ENCODE peak calls at places on chromosome 16, in ten cellular contexts. K, Q, Z, A, Y, J, M, U, E and W are unnamed samples.

GRCh38 chr16:81265658-81266451 is 27.4 kb downstream of the BCO1 start:
- DNase-seq in A (peak; percentile 84), Q (no peak), Z (no peak), Y (no peak), U (peak; percentile 10), J (no peak), M (no peak), E (peak; percentile 19), K (peak; percentile 84), W (no peak)

GRCh38 chr16:86354641-86355040 is 155.7 kb upstream of the FOXF1 start:
- DNase-seq in K (no peak), E (no peak), M (no peak), A (no peak), Q (no peak), Y (no peak), Z (no peak), J (no peak), U (no peak), W (peak; percentile 63)

GRCh38 chr16:75061677-75062076 is 54.9 kb downstream of the LDHD start:
- DNase-seq in A (no peak), Q (no peak), U (no peak), Y (no peak), K (no peak), Z (no peak), E (no peak), J (no peak), M (no peak), W (no peak)

GRCh38 chr16:74279266-74279665 is 17.3 kb upstream of the PSMD7 start:
- DNase-seq in E (no peak), Y (no peak), Z (no peak), U (no peak), J (no peak), Q (no peak), M (no peak), K (no peak), A (no peak), W (no peak)

GRCh38 chr16:11036040-11036439 is 91.7 kb downstream of the CLEC16A start:
- DNase-seq in A (no peak), Z (no peak), K (no peak), U (no peak), J (no peak), Y (no peak), M (no peak), E (no peak), Q (no peak), W (no peak)

GRCh38 chr16:81543571-81543970 is 99.0 kb downstream of the CMIP start:
- DNase-seq in U (no peak), Z (no peak), A (no peak), K (no peak), Y (no peak), M (no peak), J (no peak), Q (no peak), E (no peak), W (no peak)

GRCh38 chr16:88961031-88961430 is 16.0 kb downstream of the CBFA2T3 start:
- DNase-seq in Z (no peak), E (no peak), Q (no peak), K (no peak), U (no peak), J (no peak), Y (no peak), A (no peak), M (no peak), W (no peak)

GRCh38 chr16:15607700-15608396 is 35.1 kb downstream of the MARF1 start:
- DNase-seq in M (no peak), Q (no peak), A (peak; percentile 56), Z (no peak), E (no peak), U (no peak), J (no peak), K (no peak), Y (no peak), W (peak; percentile 36)

GRCh38 chr16:64012166-64012565 is 1109.7 kb downstream of the CDH11 start:
- DNase-seq in A (no peak), K (no peak), M (no peak), U (no peak), Y (no peak), J (no peak), Q (no peak), Z (no peak), E (no peak), W (no peak)

GRCh38 chr16:12393208-12393607 is 410.5 kb downstream of the CPPED1 start:
- DNase-seq in K (no peak), M (no peak), Z (no peak), J (no peak), E (no peak), A (no peak), Y (no peak), Q (no peak), U (no peak), W (no peak)

GRCh38 chr16:81170824-81171223 is 67.7 kb upstream of the BCO1 start:
- DNase-seq in K (no peak), A (no peak), Y (no peak), J (no peak), M (no peak), E (no peak), Q (no peak), U (no peak), Z (no peak), W (no peak)

GRCh38 chr16:49557070-49557446 is 183.5 kb downstream of the C16orf78 start:
- DNase-seq in Q (no peak), A (no peak), K (no peak), Y (no peak), J (no peak), E (no peak), U (no peak), M (no peak), Z (no peak), W (peak; percentile 93)

GRCh38 chr16:70421473-70422311 is 17.2 kb downstream of the ST3GAL2 start:
- DNase-seq in M (no peak), K (no peak), Z (no peak), A (no peak), E (no peak), Y (no peak), Q (no peak), U (no peak), J (no peak), W (no peak)

GRCh38 chr16:27450836-27451341 is 48.9 kb downstream of the IL21R start:
- DNase-seq in K (no peak), J (no peak), M (no peak), Y (no peak), A (no peak), Q (peak; percentile 52), E (no peak), Z (peak; percentile 10), U (no peak), W (no peak)

GRCh38 chr16:49855822-49856740 is at the start of gene ZNF423:
- DNase-seq in A (no peak), U (no peak), J (no peak), Q (no peak), E (no peak), K (peak; percentile 66), Z (no peak), Y (no peak), M (no peak), W (peak; percentile 51)